ENCODE peak calls at places on chromosomes 1 and 21, in five cellular contexts. One of them, this sample, is unnamed.

GRCh38 chr21:34956416-34957316 is 92.4 kb downstream of the RUNX1 start:
- DNase-seq in fibroblast of lung: no peak
- DNase-seq in DND-41: no peak
- DNase-seq in A549: peak; percentile 4
- DNase-seq in H9: no peak
- DNase-seq in this sample: no peak

GRCh38 chr1:84298336-84298687 is 3.2 kb upstream of the SAMD13 start:
- DNase-seq in fibroblast of lung: peak; percentile 56
- DNase-seq in DND-41: peak; percentile 68
- DNase-seq in A549: peak; percentile 34
- DNase-seq in H9: peak; percentile 47
- DNase-seq in this sample: no peak

GRCh38 chr1:205811660-205812059 is 1.3 kb downstream of the SLC41A1 start:
- DNase-seq in fibroblast of lung: no peak
- DNase-seq in DND-41: no peak
- DNase-seq in A549: no peak
- DNase-seq in H9: no peak
- DNase-seq in this sample: no peak

GRCh38 chr1:202567747-202568146 is 142.5 kb downstream of the SYT2 start:
- DNase-seq in fibroblast of lung: peak; percentile 84
- DNase-seq in DND-41: no peak
- DNase-seq in A549: no peak
- DNase-seq in H9: peak; percentile 38
- DNase-seq in this sample: no peak

GRCh38 chr21:15976807-15977206 is 247.0 kb downstream of the USP25 start:
- DNase-seq in fibroblast of lung: no peak
- DNase-seq in DND-41: peak; percentile 12
- DNase-seq in A549: peak; percentile 1
- DNase-seq in H9: no peak
- DNase-seq in this sample: no peak

GRCh38 chr1:67465371-67465770 is 35.2 kb upstream of the SERBP1 start:
- DNase-seq in fibroblast of lung: no peak
- DNase-seq in DND-41: no peak
- DNase-seq in A549: no peak
- DNase-seq in H9: no peak
- DNase-seq in this sample: no peak

GRCh38 chr1:201014816-201015200 is 8.7 kb downstream of the KIF21B start:
- DNase-seq in fibroblast of lung: peak; percentile 44
- DNase-seq in DND-41: no peak
- DNase-seq in A549: no peak
- DNase-seq in H9: no peak
- DNase-seq in this sample: no peak

GRCh38 chr1:205680073-205680851 is at the start of gene SLC45A3:
- DNase-seq in fibroblast of lung: no peak
- DNase-seq in DND-41: peak; percentile 54
- DNase-seq in A549: peak; percentile 23
- DNase-seq in H9: peak; percentile 75
- DNase-seq in this sample: no peak

GRCh38 chr21:38175321-38175720 is 81.5 kb upstream of the KCNJ15 start:
- DNase-seq in fibroblast of lung: no peak
- DNase-seq in DND-41: no peak
- DNase-seq in A549: no peak
- DNase-seq in H9: no peak
- DNase-seq in this sample: no peak

GRCh38 chr1:11013160-11013531 is 692 bp downstream of the TARDBP start:
- DNase-seq in fibroblast of lung: peak; percentile 52
- DNase-seq in DND-41: no peak
- DNase-seq in A549: no peak
- DNase-seq in H9: no peak
- DNase-seq in this sample: no peak

GRCh38 chr1:218299416-218299815 is 14.3 kb downstream of the RRP15 start:
- DNase-seq in fibroblast of lung: peak; percentile 65
- DNase-seq in DND-41: no peak
- DNase-seq in A549: peak; percentile 62
- DNase-seq in H9: no peak
- DNase-seq in this sample: no peak

GRCh38 chr1:53693361-53693760 is 45.6 kb downstream of the GLIS1 start:
- DNase-seq in fibroblast of lung: peak; percentile 34
- DNase-seq in DND-41: no peak
- DNase-seq in A549: no peak
- DNase-seq in H9: no peak
- DNase-seq in this sample: no peak

GRCh38 chr1:61623852-61624251 is 101.1 kb downstream of the TM2D1 start:
- DNase-seq in fibroblast of lung: no peak
- DNase-seq in DND-41: no peak
- DNase-seq in A549: no peak
- DNase-seq in H9: no peak
- DNase-seq in this sample: no peak

GRCh38 chr1:150621497-150622113 is 7.8 kb downstream of the ENSA start:
- DNase-seq in fibroblast of lung: peak; percentile 53
- DNase-seq in DND-41: peak; percentile 55
- DNase-seq in A549: peak; percentile 62
- DNase-seq in H9: no peak
- DNase-seq in this sample: no peak

GRCh38 chr21:45405819-45406762 is 1.1 kb downstream of the COL18A1 start:
- DNase-seq in fibroblast of lung: peak; percentile 68
- DNase-seq in DND-41: no peak
- DNase-seq in A549: peak; percentile 27
- DNase-seq in H9: no peak
- DNase-seq in this sample: no peak

GRCh38 chr21:14356771-14357170 is 26.2 kb downstream of the HSPA13 start:
- DNase-seq in fibroblast of lung: no peak
- DNase-seq in DND-41: no peak
- DNase-seq in A549: no peak
- DNase-seq in H9: no peak
- DNase-seq in this sample: no peak

GRCh38 chr21:44579833-44580144 is 615 bp downstream of the KRTAP10-5 start:
- DNase-seq in fibroblast of lung: no peak
- DNase-seq in DND-41: no peak
- DNase-seq in A549: no peak
- DNase-seq in H9: peak; percentile 23
- DNase-seq in this sample: peak; percentile 45

GRCh38 chr1:56788588-56788987 is 30.6 kb downstream of the FYB2 start:
- DNase-seq in fibroblast of lung: peak; percentile 14
- DNase-seq in DND-41: no peak
- DNase-seq in A549: no peak
- DNase-seq in H9: no peak
- DNase-seq in this sample: no peak

GRCh38 chr1:151001592-151001991 is 5.1 kb downstream of the MINDY1 start:
- DNase-seq in fibroblast of lung: no peak
- DNase-seq in DND-41: no peak
- DNase-seq in A549: no peak
- DNase-seq in H9: no peak
- DNase-seq in this sample: no peak

GRCh38 chr1:66570196-66570595 is 36.2 kb downstream of the SGIP1 start:
- DNase-seq in fibroblast of lung: peak; percentile 38
- DNase-seq in DND-41: no peak
- DNase-seq in A549: no peak
- DNase-seq in H9: no peak
- DNase-seq in this sample: no peak

GRCh38 chr1:16117369-16117768 is 38.5 kb downstream of the EPHA2 start:
- DNase-seq in fibroblast of lung: peak; percentile 78
- DNase-seq in DND-41: no peak
- DNase-seq in A549: no peak
- DNase-seq in H9: no peak
- DNase-seq in this sample: no peak

GRCh38 chr1:206556748-206557635 is 49.7 kb downstream of the RASSF5 start:
- DNase-seq in fibroblast of lung: peak; percentile 50
- DNase-seq in DND-41: peak; percentile 96
- DNase-seq in A549: peak; percentile 25
- DNase-seq in H9: peak; percentile 70
- DNase-seq in this sample: peak; percentile 77

GRCh38 chr1:96559707-96560588 is 161.6 kb upstream of the PTBP2 start:
- DNase-seq in fibroblast of lung: peak; percentile 99
- DNase-seq in DND-41: no peak
- DNase-seq in A549: peak; percentile 5
- DNase-seq in H9: no peak
- DNase-seq in this sample: no peak

GRCh38 chr1:50603274-50604271 is 180.3 kb upstream of the DMRTA2 start:
- DNase-seq in fibroblast of lung: peak; percentile 81
- DNase-seq in DND-41: no peak
- DNase-seq in A549: peak; percentile 35
- DNase-seq in H9: no peak
- DNase-seq in this sample: no peak

GRCh38 chr1:1665815-1666251 is 7.0 kb upstream of the CDK11B start:
- DNase-seq in fibroblast of lung: no peak
- DNase-seq in DND-41: peak; percentile 20
- DNase-seq in A549: peak; percentile 14
- DNase-seq in H9: peak; percentile 66
- DNase-seq in this sample: no peak

GRCh38 chr1:156114919-156115513 is 505 bp downstream of the LMNA start:
- DNase-seq in fibroblast of lung: no peak
- DNase-seq in DND-41: no peak
- DNase-seq in A549: no peak
- DNase-seq in H9: peak; percentile 52
- DNase-seq in this sample: no peak

GRCh38 chr1:65471901-65472332 is 51.4 kb downstream of the LEPR start:
- DNase-seq in fibroblast of lung: no peak
- DNase-seq in DND-41: no peak
- DNase-seq in A549: no peak
- DNase-seq in H9: no peak
- DNase-seq in this sample: no peak

GRCh38 chr1:228860911-228861829 is 125.9 kb downstream of the RHOU start:
- DNase-seq in fibroblast of lung: peak; percentile 91
- DNase-seq in DND-41: no peak
- DNase-seq in A549: peak; percentile 89
- DNase-seq in H9: peak; percentile 22
- DNase-seq in this sample: no peak
- H3K4me2 ChIP-seq in fibroblast of lung: no peak overlapping the region
- H3K4me2 ChIP-seq in DND-41: no peak overlapping the region
- H3K4me2 ChIP-seq in A549: peak overlapping the region; percentile 85
- H3K4me2 ChIP-seq in H9: no peak overlapping the region
- H3K4me2 ChIP-seq in this sample: no peak overlapping the region

GRCh38 chr1:226498690-226499008 is 49.9 kb upstream of the STUM start:
- DNase-seq in fibroblast of lung: no peak
- DNase-seq in DND-41: no peak
- DNase-seq in A549: no peak
- DNase-seq in H9: peak; percentile 14
- DNase-seq in this sample: no peak
- H3K4me2 ChIP-seq in fibroblast of lung: no peak overlapping the region
- H3K4me2 ChIP-seq in DND-41: no peak overlapping the region
- H3K4me2 ChIP-seq in A549: no peak overlapping the region
- H3K4me2 ChIP-seq in H9: no peak overlapping the region
- H3K4me2 ChIP-seq in this sample: no peak overlapping the region

GRCh38 chr1:28247603-28248272 is 11.6 kb upstream of the SESN2 start:
- DNase-seq in fibroblast of lung: no peak
- DNase-seq in DND-41: no peak
- DNase-seq in A549: no peak
- DNase-seq in H9: no peak
- DNase-seq in this sample: no peak

GRCh38 chr1:28246427-28246832 is 10.5 kb downstream of the ATP5IF1 start:
- DNase-seq in fibroblast of lung: no peak
- DNase-seq in DND-41: peak; percentile 32
- DNase-seq in A549: no peak
- DNase-seq in H9: no peak
- DNase-seq in this sample: no peak

GRCh38 chr1:28243685-28244439 is 7.9 kb downstream of the ATP5IF1 start:
- DNase-seq in fibroblast of lung: no peak
- DNase-seq in DND-41: no peak
- DNase-seq in A549: no peak
- DNase-seq in H9: no peak
- DNase-seq in this sample: no peak

GRCh38 chr1:28241633-28242241 is 5.8 kb downstream of the ATP5IF1 start:
- DNase-seq in fibroblast of lung: no peak
- DNase-seq in DND-41: no peak
- DNase-seq in A549: no peak
- DNase-seq in H9: no peak
- DNase-seq in this sample: no peak

DNA sequence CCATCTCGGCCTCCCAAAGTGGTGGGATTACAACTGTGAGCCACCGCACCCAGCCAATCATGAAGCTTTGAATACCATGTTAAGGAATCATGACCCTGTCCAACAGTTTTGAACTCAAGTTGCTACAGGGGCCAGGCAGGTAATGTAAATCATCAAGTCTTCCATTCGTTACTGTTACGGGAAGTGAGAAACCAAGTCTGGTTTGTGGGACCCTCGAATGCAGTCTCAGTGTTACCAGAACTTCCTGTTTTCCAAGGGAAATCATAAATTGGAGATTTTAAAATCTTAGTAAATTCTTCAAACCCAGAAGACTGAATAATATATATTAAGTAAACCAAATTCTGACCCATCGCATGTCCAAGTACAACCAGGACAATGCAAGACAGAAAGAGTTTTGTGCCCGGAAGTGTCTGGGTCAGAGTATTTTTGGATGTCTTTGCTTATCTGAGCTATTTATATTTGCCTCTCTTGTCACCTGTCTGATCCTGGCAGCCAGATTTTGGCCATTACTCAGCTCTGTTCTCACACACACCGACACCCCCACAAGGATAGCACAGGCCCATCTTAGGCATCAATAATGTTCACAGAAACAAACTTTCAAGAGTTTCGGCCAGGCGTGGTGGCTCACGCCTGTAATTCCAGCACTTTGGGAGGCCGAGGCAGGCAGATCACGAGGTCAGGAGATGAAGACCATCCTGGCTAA is 8.8 kb downstream of the ATP5IF1 start:
- DNase-seq in fibroblast of lung: no peak
- DNase-seq in DND-41: no peak
- DNase-seq in A549: no peak
- DNase-seq in H9: no peak
- DNase-seq in this sample: no peak
- H3K4me2 ChIP-seq in fibroblast of lung: no peak overlapping the region
- H3K4me2 ChIP-seq in DND-41: no peak overlapping the region
- H3K4me2 ChIP-seq in A549: no peak overlapping the region
- H3K4me2 ChIP-seq in H9: no peak overlapping the region
- H3K4me2 ChIP-seq in this sample: no peak overlapping the region

GRCh38 chr1:161189036-161189435 is 9.8 kb downstream of the ADAMTS4 start:
- DNase-seq in fibroblast of lung: no peak
- DNase-seq in DND-41: no peak
- DNase-seq in A549: no peak
- DNase-seq in H9: no peak
- DNase-seq in this sample: no peak

GRCh38 chr1:161187311-161187710 is 10.0 kb upstream of the B4GALT3 start:
- DNase-seq in fibroblast of lung: no peak
- DNase-seq in DND-41: no peak
- DNase-seq in A549: no peak
- DNase-seq in H9: no peak
- DNase-seq in this sample: no peak

GRCh38 chr1:161188381-161188780 is 10.5 kb downstream of the ADAMTS4 start:
- DNase-seq in fibroblast of lung: no peak
- DNase-seq in DND-41: no peak
- DNase-seq in A549: no peak
- DNase-seq in H9: no peak
- DNase-seq in this sample: no peak

GRCh38 chr1:161185282-161185682 is 8.0 kb upstream of the B4GALT3 start:
- DNase-seq in fibroblast of lung: peak; percentile 59
- DNase-seq in DND-41: peak; percentile 83
- DNase-seq in A549: no peak
- DNase-seq in H9: no peak
- DNase-seq in this sample: no peak

GRCh38 chr1:161185732-161186311 is 8.5 kb upstream of the B4GALT3 start:
- DNase-seq in fibroblast of lung: no peak
- DNase-seq in DND-41: no peak
- DNase-seq in A549: no peak
- DNase-seq in H9: no peak
- DNase-seq in this sample: no peak
- H3K4me2 ChIP-seq in fibroblast of lung: no peak overlapping the region
- H3K4me2 ChIP-seq in DND-41: peak overlapping the region; percentile 32
- H3K4me2 ChIP-seq in A549: no peak overlapping the region
- H3K4me2 ChIP-seq in H9: no peak overlapping the region
- H3K4me2 ChIP-seq in this sample: no peak overlapping the region

This sample was measured in H1.